ENCODE peak calls at places on chromosomes 13 and 19, in five cellular contexts. L is GM12878, Q is H1, W is HepG2, S is K562. E is an unnamed sample.
A peak's percentile ranks its signal among the peaks of the same experiment; 100 is the strongest.

GRCh38 chr13:48232420-48233096 is 448 bp upstream of the ITM2B start:
- DNase-seq in L (no peak), W (peak; percentile 57), S (peak; percentile 10), Q (peak; percentile 71), E (no peak)

GRCh38 chr13:31930901-31931522 is 100.6 kb upstream of the FRY start:
- DNase-seq in S (no peak), W (no peak), Q (no peak), L (peak; percentile 70), E (no peak)

GRCh38 chr19:47156861-47157454 is 26.3 kb downstream of the SAE1 start:
- DNase-seq in S (no peak), W (no peak), L (peak; percentile 24), Q (no peak), E (no peak)

GRCh38 chr19:58409010-58409790 is 751 bp downstream of the ZNF584 start:
- DNase-seq in S (no peak), Q (peak; percentile 58), W (no peak), L (no peak), E (no peak)

GRCh38 chr13:91406619-91407018 is 8.2 kb downstream of the GPC5 start:
- DNase-seq in W (peak; percentile 79), Q (peak; percentile 63), S (peak; percentile 86), L (no peak), E (peak; percentile 2)

GRCh38 chr19:38193445-38193844 is 30.6 kb downstream of the DPF1 start:
- DNase-seq in L (no peak), W (no peak), S (no peak), Q (no peak), E (no peak)

GRCh38 chr19:1657632-1658445 is 5.4 kb upstream of the TCF3 start:
- DNase-seq in S (no peak), Q (no peak), L (no peak), W (no peak), E (no peak)

GRCh38 chr13:45847554-45848224 is 3.9 kb downstream of the SIAH3 start:
- DNase-seq in L (no peak), W (no peak), S (no peak), Q (no peak), E (no peak)

GRCh38 chr19:610801-611505 is 21.3 kb downstream of the HCN2 start:
- DNase-seq in W (no peak), S (peak; percentile 80), L (no peak), Q (no peak), E (no peak)

GRCh38 chr13:29572575-29572974 is 22.9 kb downstream of the SLC7A1 start:
- DNase-seq in W (no peak), S (no peak), Q (no peak), L (no peak), E (no peak)

GRCh38 chr13:47114030-47114429 is 217.2 kb upstream of the HTR2A start:
- DNase-seq in Q (no peak), L (no peak), W (no peak), S (no peak), E (no peak)

GRCh38 chr13:51501592-51502205 is 48.9 kb upstream of the INTS6 start:
- DNase-seq in Q (no peak), W (no peak), L (no peak), S (no peak), E (no peak)

GRCh38 chr19:35858311-35858710 is 1.6 kb downstream of the KIRREL2 start:
- DNase-seq in L (no peak), W (no peak), S (no peak), Q (no peak), E (no peak)

GRCh38 chr13:23384111-23384510 is 49.4 kb downstream of the SACS start:
- DNase-seq in S (no peak), W (no peak), Q (no peak), L (peak; percentile 82), E (no peak)

GRCh38 chr19:457636-458035 is 3.2 kb downstream of the SHC2 start:
- DNase-seq in Q (no peak), W (no peak), L (no peak), S (no peak), E (no peak)

GRCh38 chr19:51904331-51905165 is at the start of gene ZNF649:
- DNase-seq in Q (peak; percentile 88), W (peak; percentile 83), S (peak; percentile 89), L (peak; percentile 51), E (peak; percentile 70)

GRCh38 chr19:2494447-2495129 is 18.7 kb downstream of the GADD45B start:
- DNase-seq in W (no peak), Q (no peak), S (peak; percentile 92), L (no peak), E (no peak)

GRCh38 chr19:39052846-39053245 is 20.5 kb upstream of the FBXO27 start:
- DNase-seq in L (no peak), S (no peak), W (no peak), Q (no peak), E (no peak)

GRCh38 chr13:62085832-62086231 is 670.2 kb upstream of the PCDH20 start:
- DNase-seq in W (no peak), Q (no peak), L (no peak), S (no peak), E (no peak)

GRCh38 chr13:98707309-98707999 is 45.0 kb downstream of the SLC15A1 start:
- DNase-seq in L (peak; percentile 51), Q (no peak), S (no peak), W (no peak), E (no peak)

GRCh38 chr19:1070931-1071791 is 4.2 kb downstream of the ARHGAP45 start:
- DNase-seq in W (no peak), S (no peak), Q (peak; percentile 91), L (no peak), E (no peak)

GRCh38 chr19:6590458-6591319 is at the start of gene CD70:
- DNase-seq in S (no peak), Q (peak; percentile 79), W (no peak), L (peak; percentile 88), E (peak; percentile 69)

GRCh38 chr13:106493569-106493968 is 41.9 kb downstream of the EFNB2 start:
- DNase-seq in L (peak; percentile 52), S (no peak), Q (no peak), W (no peak), E (no peak)

GRCh38 chr19:55676384-55676783 is 1.4 kb downstream of the EPN1 start:
- DNase-seq in S (no peak), L (no peak), W (no peak), Q (no peak), E (no peak)

GRCh38 chr13:39597828-39598227 is 5.2 kb downstream of the LHFPL6 start:
- DNase-seq in W (no peak), L (no peak), Q (no peak), S (no peak), E (no peak)

GRCh38 chr19:39502640-39503417 is 4.1 kb downstream of the DLL3 start:
- DNase-seq in S (peak; percentile 90), L (no peak), Q (peak; percentile 93), W (peak; percentile 56), E (peak; percentile 94)

GRCh38 chr13:62879071-62879470 is 1463.4 kb upstream of the PCDH20 start:
- DNase-seq in W (no peak), L (no peak), Q (no peak), S (no peak), E (no peak)

GRCh38 chr19:31974941-31975340 is 370.5 kb upstream of the ZNF507 start:
- DNase-seq in L (no peak), S (no peak), Q (no peak), W (no peak), E (no peak)

GRCh38 chr19:31979362-31979761 is 366.0 kb upstream of the ZNF507 start:
- DNase-seq in Q (no peak), W (no peak), S (no peak), L (no peak), E (no peak)

GRCh38 chr19:31974290-31974689 is 371.1 kb upstream of the ZNF507 start:
- DNase-seq in Q (no peak), S (no peak), W (no peak), L (no peak), E (no peak)

GRCh38 chr19:31975461-31975860 is 369.9 kb upstream of the ZNF507 start:
- DNase-seq in W (no peak), S (no peak), L (no peak), Q (no peak), E (no peak)

DNA sequence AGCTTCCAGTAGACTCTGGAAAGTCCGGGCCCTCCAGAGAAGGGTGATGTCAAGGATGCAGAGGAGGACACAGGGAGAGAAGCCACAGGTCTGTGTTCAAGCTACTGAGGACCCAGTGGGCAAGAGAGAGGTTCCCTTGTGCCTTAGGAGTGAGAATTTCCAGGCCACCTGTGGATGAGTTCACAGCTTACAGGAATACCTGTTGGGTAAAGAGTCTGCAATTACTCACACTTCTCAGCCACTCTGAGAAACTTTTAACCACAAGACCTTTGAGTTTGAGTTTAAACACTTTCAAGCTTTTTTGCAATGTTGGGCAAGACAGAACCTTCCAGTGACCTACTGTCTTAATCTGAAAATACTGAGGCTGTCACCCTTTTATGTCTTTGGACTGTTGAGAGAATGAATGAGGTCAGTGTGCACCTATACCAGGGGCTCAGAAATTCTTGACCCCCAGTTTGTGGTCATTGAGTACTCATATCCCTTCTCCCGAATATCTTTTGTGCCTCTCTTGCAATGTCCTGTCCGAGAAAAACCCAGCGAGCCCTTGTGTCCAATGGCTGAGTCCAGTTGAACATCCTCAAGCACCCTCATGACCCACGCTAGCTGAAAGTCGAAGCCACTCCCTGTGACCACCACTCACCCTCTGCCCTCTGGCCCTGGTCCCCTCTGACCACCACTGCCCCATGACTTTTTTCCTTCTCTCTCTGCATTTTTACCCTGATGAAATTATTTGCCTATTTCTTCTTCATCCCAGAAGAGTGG is 368.5 kb upstream of the ZNF507 start:
- DNase-seq in Q (peak; percentile 6), W (no peak), S (no peak), L (no peak), E (no peak)
- TF ChIP-seq HDAC2 in Q (no peak), W (no peak), S (no peak), L (no peak), E (no peak)

GRCh38 chr13:112066624-112067004 is 335 bp upstream of the SOX1 start:
- DNase-seq in W (no peak), L (no peak), Q (peak; percentile 82), S (no peak), E (no peak)

GRCh38 chr13:112065521-112065866 is 1.5 kb upstream of the SOX1 start:
- DNase-seq in Q (peak; percentile 44), W (no peak), L (no peak), S (no peak), E (no peak)

GRCh38 chr13:112067121-112067741 is at the start of gene SOX1:
- DNase-seq in W (no peak), S (no peak), Q (peak; percentile 80), L (no peak), E (no peak)

GRCh38 chr13:112064222-112064621 is 2.7 kb upstream of the SOX1 start:
- DNase-seq in Q (no peak), L (no peak), W (no peak), S (no peak), E (no peak)

GRCh38 chr13:112065867-112066623 is 904 bp upstream of the SOX1 start:
- DNase-seq in Q (peak; percentile 76), L (no peak), S (no peak), W (no peak), E (no peak)
- TF ChIP-seq HDAC2 in Q (no peak), L (no peak), S (no peak), W (no peak), E (no peak)

GRCh38 chr13:102651392-102651791 is 43.5 kb downstream of the METTL21C start:
- DNase-seq in W (no peak), Q (no peak), L (no peak), S (no peak), E (no peak)
- TF ChIP-seq HDAC2 in W (no peak), Q (no peak), L (no peak), S (no peak), E (no peak)

DNA sequence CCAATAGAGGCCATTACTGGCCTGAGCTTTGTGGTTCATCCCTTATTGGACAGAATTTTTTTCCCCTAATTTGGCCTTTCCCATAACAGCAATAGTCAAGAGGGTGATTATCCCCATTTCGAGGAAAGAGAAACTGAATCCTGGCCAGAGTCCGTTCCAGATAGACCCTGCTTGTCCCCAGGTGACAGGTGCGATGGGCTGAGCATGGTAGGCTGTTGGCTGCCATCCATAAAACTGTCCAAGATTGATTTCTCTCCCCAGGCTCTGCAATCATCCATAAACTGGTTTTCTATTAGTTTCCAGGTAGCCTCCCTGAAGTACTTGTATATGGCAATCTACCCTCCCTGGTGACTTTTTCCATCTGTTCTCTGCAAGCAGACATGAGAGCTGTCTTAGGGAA is 25.4 kb downstream of the SERP2 start:
- DNase-seq in Q (no peak), L (no peak), W (no peak), S (no peak), E (no peak)
- TF ChIP-seq HDAC2 in Q (no peak), L (no peak), W (no peak), S (no peak), E (no peak)

E was measured in A549.